ENCODE peak calls at places on chromosome 21, in ten cellular contexts. W, B, C, S, J, R, N, O, P and Z are unnamed samples.

GRCh38 chr21:33402011-33402979 is 918 bp upstream of the IFNGR2 start:
- DNase-seq in W (no peak), B (no peak), C (no peak), S (peak; percentile 55), J (peak; percentile 87), R (peak; percentile 51), N (peak; percentile 20), O (no peak), P (peak; percentile 82), Z (peak; percentile 59)

GRCh38 chr21:38898422-38899098 is 92.8 kb downstream of the ETS2 start:
- DNase-seq in W (no peak), B (no peak), C (no peak), S (no peak), J (no peak), R (no peak), N (no peak), O (no peak), P (no peak), Z (no peak)

GRCh38 chr21:43268086-43268803 is 99.4 kb downstream of the CRYAA start:
- DNase-seq in W (no peak), B (no peak), C (no peak), S (no peak), J (peak; percentile 40), R (peak; percentile 34), N (no peak), O (no peak), P (peak; percentile 78), Z (no peak)

GRCh38 chr21:39911286-39911685 is 44.0 kb downstream of the PCP4 start:
- DNase-seq in W (no peak), B (peak; percentile 5), C (no peak), S (no peak), J (no peak), R (no peak), N (no peak), O (no peak), P (no peak), Z (no peak)

GRCh38 chr21:45295576-45296365 is 8.1 kb upstream of the POFUT2 start:
- DNase-seq in W (no peak), B (no peak), C (no peak), S (peak; percentile 47), J (no peak), R (no peak), N (no peak), O (no peak), P (peak; percentile 77), Z (peak; percentile 22)

GRCh38 chr21:41133896-41134522 is 34.0 kb upstream of the BACE2 start:
- DNase-seq in W (no peak), B (no peak), C (no peak), S (no peak), J (no peak), R (peak; percentile 31), N (no peak), O (peak; percentile 31), P (no peak), Z (no peak)

GRCh38 chr21:45914321-45914845 is 67.2 kb upstream of the COL6A1 start:
- DNase-seq in W (no peak), B (no peak), C (no peak), S (no peak), J (no peak), R (no peak), N (no peak), O (no peak), P (no peak), Z (no peak)

GRCh38 chr21:42695324-42696025 is 42.1 kb downstream of the PDE9A start:
- DNase-seq in W (no peak), B (no peak), C (no peak), S (no peak), J (no peak), R (peak; percentile 18), N (no peak), O (peak; percentile 34), P (peak; percentile 61), Z (no peak)

GRCh38 chr21:21897275-21897883 is 899.2 kb downstream of the NCAM2 start:
- DNase-seq in W (no peak), B (no peak), C (no peak), S (no peak), J (no peak), R (no peak), N (no peak), O (no peak), P (no peak), Z (no peak)

GRCh38 chr21:37622755-37623543 is 256.4 kb downstream of the DYRK1A start:
- DNase-seq in W (no peak), B (no peak), C (no peak), S (no peak), J (no peak), R (no peak), N (no peak), O (no peak), P (no peak), Z (no peak)

GRCh38 chr21:36532769-36533467 is 53.0 kb upstream of the CLDN14 start:
- DNase-seq in W (no peak), B (no peak), C (no peak), S (no peak), J (no peak), R (no peak), N (no peak), O (no peak), P (no peak), Z (no peak)

GRCh38 chr21:36250423-36251075 is 69.4 kb upstream of the MORC3 start:
- DNase-seq in W (no peak), B (no peak), C (no peak), S (no peak), J (no peak), R (no peak), N (no peak), O (no peak), P (no peak), Z (no peak)

GRCh38 chr21:36917487-36918158 is 48.8 kb downstream of the HLCS start:
- DNase-seq in W (no peak), B (no peak), C (no peak), S (peak; percentile 37), J (no peak), R (peak; percentile 54), N (peak; percentile 8), O (peak; percentile 31), P (peak; percentile 68), Z (peak; percentile 56)

GRCh38 chr21:18356801-18357200 is 46.8 kb downstream of the TMPRSS15 start:
- DNase-seq in W (no peak), B (no peak), C (no peak), S (no peak), J (no peak), R (no peak), N (no peak), O (no peak), P (no peak), Z (no peak)